ENCODE peak calls at places on chromosomes 12 and 14, in five cellular contexts. One of them, this sample, is unnamed.

GRCh38 chr12:109461049-109461845 is 15.9 kb downstream of the KCTD10 start:
- DNase-seq in chondrocyte: no peak
- DNase-seq in Peyer's patch: no peak
- DNase-seq in fibroblast of pulmonary artery: peak
- DNase-seq in psoas muscle: no peak
- DNase-seq in this sample: peak

GRCh38 chr14:39179042-39179441 is 4.0 kb downstream of the PNN start:
- DNase-seq in chondrocyte: no peak
- DNase-seq in Peyer's patch: no peak
- DNase-seq in fibroblast of pulmonary artery: no peak
- DNase-seq in psoas muscle: no peak
- DNase-seq in this sample: no peak

GRCh38 chr12:119288559-119288958 is 46.0 kb upstream of the CCDC60 start:
- DNase-seq in chondrocyte: no peak
- DNase-seq in Peyer's patch: no peak
- DNase-seq in fibroblast of pulmonary artery: no peak
- DNase-seq in psoas muscle: no peak
- DNase-seq in this sample: no peak

GRCh38 chr14:21074398-21075272 is 4.5 kb downstream of the ARHGEF40 start:
- DNase-seq in chondrocyte: no peak
- DNase-seq in Peyer's patch: no peak
- DNase-seq in fibroblast of pulmonary artery: no peak
- DNase-seq in psoas muscle: no peak
- DNase-seq in this sample: no peak

GRCh38 chr14:60250318-60251035 is 1.5 kb downstream of the PPM1A start:
- DNase-seq in chondrocyte: no peak
- DNase-seq in Peyer's patch: no peak
- DNase-seq in fibroblast of pulmonary artery: peak
- DNase-seq in psoas muscle: no peak
- DNase-seq in this sample: peak

GRCh38 chr14:91105673-91106072 is 8.2 kb upstream of the DGLUCY start:
- DNase-seq in chondrocyte: no peak
- DNase-seq in Peyer's patch: no peak
- DNase-seq in fibroblast of pulmonary artery: peak
- DNase-seq in psoas muscle: no peak
- DNase-seq in this sample: no peak

GRCh38 chr12:54958048-54958658 is 26.4 kb downstream of the TESPA1 start:
- DNase-seq in chondrocyte: no peak
- DNase-seq in Peyer's patch: peak
- DNase-seq in fibroblast of pulmonary artery: peak
- DNase-seq in psoas muscle: no peak
- DNase-seq in this sample: no peak

GRCh38 chr14:21825845-21826244 is 152.2 kb upstream of the OR4E1 start:
- DNase-seq in chondrocyte: no peak
- DNase-seq in Peyer's patch: no peak
- DNase-seq in fibroblast of pulmonary artery: no peak
- DNase-seq in psoas muscle: no peak
- DNase-seq in this sample: no peak

GRCh38 chr14:22483863-22484593 is 105.0 kb downstream of the DAD1 start:
- DNase-seq in chondrocyte: no peak
- DNase-seq in Peyer's patch: peak
- DNase-seq in fibroblast of pulmonary artery: no peak
- DNase-seq in psoas muscle: no peak
- DNase-seq in this sample: no peak

GRCh38 chr12:49776413-49776812 is 35.1 kb downstream of the TMBIM6 start:
- DNase-seq in chondrocyte: no peak
- DNase-seq in Peyer's patch: peak
- DNase-seq in fibroblast of pulmonary artery: peak
- DNase-seq in psoas muscle: peak
- DNase-seq in this sample: peak

GRCh38 chr14:32205984-32206383 is 2.9 kb upstream of the RNU6-8 start:
- DNase-seq in chondrocyte: no peak
- DNase-seq in Peyer's patch: no peak
- DNase-seq in fibroblast of pulmonary artery: no peak
- DNase-seq in psoas muscle: no peak
- DNase-seq in this sample: no peak

GRCh38 chr12:31832740-31833540 is 104.1 kb upstream of the AMN1 start:
- DNase-seq in chondrocyte: no peak
- DNase-seq in Peyer's patch: peak
- DNase-seq in fibroblast of pulmonary artery: no peak
- DNase-seq in psoas muscle: no peak
- DNase-seq in this sample: no peak

GRCh38 chr14:104335611-104336010 is 197.2 kb downstream of the KIF26A start:
- DNase-seq in chondrocyte: no peak
- DNase-seq in Peyer's patch: no peak
- DNase-seq in fibroblast of pulmonary artery: no peak
- DNase-seq in psoas muscle: no peak
- DNase-seq in this sample: no peak

GRCh38 chr12:12979151-12979550 is 20.9 kb downstream of the HEBP1 start:
- DNase-seq in chondrocyte: no peak
- DNase-seq in Peyer's patch: no peak
- DNase-seq in fibroblast of pulmonary artery: peak
- DNase-seq in psoas muscle: no peak
- DNase-seq in this sample: no peak

GRCh38 chr14:101169267-101169666 is 265.7 kb upstream of the RTL1 start:
- DNase-seq in chondrocyte: peak
- DNase-seq in Peyer's patch: no peak
- DNase-seq in fibroblast of pulmonary artery: no peak
- DNase-seq in psoas muscle: no peak
- DNase-seq in this sample: no peak

GRCh38 chr14:50816419-50817047 is 14.4 kb downstream of the NIN start:
- DNase-seq in chondrocyte: no peak
- DNase-seq in Peyer's patch: no peak
- DNase-seq in fibroblast of pulmonary artery: peak
- DNase-seq in psoas muscle: no peak
- DNase-seq in this sample: no peak

GRCh38 chr12:109725321-109726105 is 11.9 kb downstream of the FAM222A start:
- DNase-seq in chondrocyte: peak
- DNase-seq in Peyer's patch: no peak
- DNase-seq in fibroblast of pulmonary artery: no peak
- DNase-seq in psoas muscle: no peak
- DNase-seq in this sample: peak

GRCh38 chr12:22743700-22744099 is 118.7 kb downstream of the ETNK1 start:
- DNase-seq in chondrocyte: no peak
- DNase-seq in Peyer's patch: no peak
- DNase-seq in fibroblast of pulmonary artery: no peak
- DNase-seq in psoas muscle: no peak
- DNase-seq in this sample: no peak

GRCh38 chr14:103744621-103745395 is 29.2 kb downstream of the ZFYVE21 start:
- DNase-seq in chondrocyte: no peak
- DNase-seq in Peyer's patch: peak
- DNase-seq in fibroblast of pulmonary artery: no peak
- DNase-seq in psoas muscle: no peak
- DNase-seq in this sample: peak

GRCh38 chr14:37063467-37064240 is 108.8 kb downstream of the SLC25A21 start:
- DNase-seq in chondrocyte: no peak
- DNase-seq in Peyer's patch: no peak
- DNase-seq in fibroblast of pulmonary artery: no peak
- DNase-seq in psoas muscle: no peak
- DNase-seq in this sample: no peak

GRCh38 chr14:74492413-74493342 is at the start of gene NPC2:
- DNase-seq in chondrocyte: no peak
- DNase-seq in Peyer's patch: no peak
- DNase-seq in fibroblast of pulmonary artery: no peak
- DNase-seq in psoas muscle: no peak
- DNase-seq in this sample: no peak

GRCh38 chr12:100473716-100474150 is at the start of gene NR1H4:
- DNase-seq in chondrocyte: no peak
- DNase-seq in Peyer's patch: peak
- DNase-seq in fibroblast of pulmonary artery: peak
- DNase-seq in psoas muscle: no peak
- DNase-seq in this sample: no peak

GRCh38 chr12:124241776-124242528 is 52.9 kb upstream of the RFLNA start:
- DNase-seq in chondrocyte: peak
- DNase-seq in Peyer's patch: no peak
- DNase-seq in fibroblast of pulmonary artery: no peak
- DNase-seq in psoas muscle: no peak
- DNase-seq in this sample: no peak

This sample was measured in spleen.